ENCODE peak calls at places on chromosomes 4 and X, in five cellular contexts. One of them, this sample, is unnamed.

GRCh38 chr4:155952546-155952945 is 1.1 kb downstream of the CTSO start:
- DNase-seq in HepG2: no peak
- DNase-seq in K562: no peak
- DNase-seq in SK-N-SH: no peak
- DNase-seq in GM12878: no peak
- DNase-seq in this sample: no peak

GRCh38 chr4:187077749-187078148 is 354.1 kb upstream of the FAT1 start:
- DNase-seq in HepG2: no peak
- DNase-seq in K562: no peak
- DNase-seq in SK-N-SH: no peak
- DNase-seq in GM12878: no peak
- DNase-seq in this sample: no peak

GRCh38 chrX:1341531-1342179 is 5.1 kb downstream of the IL3RA start:
- DNase-seq in HepG2: no peak
- DNase-seq in K562: no peak
- DNase-seq in SK-N-SH: no peak
- DNase-seq in GM12878: no peak
- DNase-seq in this sample: no peak

GRCh38 chr4:16843831-16844508 is 54.5 kb downstream of the LDB2 start:
- DNase-seq in K562: no peak
- DNase-seq in HepG2: peak; percentile 20
- DNase-seq in GM12878: no peak
- DNase-seq in SK-N-SH: no peak
- DNase-seq in this sample: no peak

GRCh38 chrX:18390941-18391538 is 34.4 kb upstream of the CDKL5 start:
- DNase-seq in K562: peak; percentile 37
- DNase-seq in HepG2: peak; percentile 14
- DNase-seq in GM12878: peak; percentile 13
- DNase-seq in SK-N-SH: peak; percentile 69
- DNase-seq in this sample: peak; percentile 57

GRCh38 chrX:13669246-13669689 is 16.3 kb downstream of the TCEANC start:
- DNase-seq in SK-N-SH: no peak
- DNase-seq in HepG2: peak; percentile 52
- DNase-seq in K562: peak; percentile 49
- DNase-seq in GM12878: peak; percentile 89
- DNase-seq in this sample: peak; percentile 90

GRCh38 chr4:87152310-87153061 is 67.9 kb downstream of the KLHL8 start:
- DNase-seq in K562: no peak
- DNase-seq in HepG2: no peak
- DNase-seq in GM12878: no peak
- DNase-seq in SK-N-SH: no peak
- DNase-seq in this sample: no peak

GRCh38 chrX:47643926-47644325 is 6.4 kb downstream of the ELK1 start:
- DNase-seq in HepG2: no peak
- DNase-seq in GM12878: no peak
- DNase-seq in SK-N-SH: no peak
- DNase-seq in K562: no peak
- DNase-seq in this sample: no peak

GRCh38 chrX:110397904-110398303 is 39.3 kb downstream of the RTL9 start:
- DNase-seq in K562: no peak
- DNase-seq in HepG2: no peak
- DNase-seq in GM12878: no peak
- DNase-seq in SK-N-SH: no peak
- DNase-seq in this sample: no peak

GRCh38 chr4:81565137-81565870 is 93.6 kb upstream of the RASGEF1B start:
- DNase-seq in GM12878: no peak
- DNase-seq in K562: no peak
- DNase-seq in SK-N-SH: no peak
- DNase-seq in HepG2: no peak
- DNase-seq in this sample: no peak

GRCh38 chr4:43325220-43325967 is 432.9 kb downstream of the GRXCR1 start:
- DNase-seq in GM12878: peak; percentile 7
- DNase-seq in SK-N-SH: no peak
- DNase-seq in HepG2: no peak
- DNase-seq in K562: no peak
- DNase-seq in this sample: no peak

GRCh38 chr4:43331226-43332078 is 438.9 kb downstream of the GRXCR1 start:
- DNase-seq in GM12878: no peak
- DNase-seq in HepG2: no peak
- DNase-seq in K562: no peak
- DNase-seq in SK-N-SH: no peak
- DNase-seq in this sample: no peak

DNA sequence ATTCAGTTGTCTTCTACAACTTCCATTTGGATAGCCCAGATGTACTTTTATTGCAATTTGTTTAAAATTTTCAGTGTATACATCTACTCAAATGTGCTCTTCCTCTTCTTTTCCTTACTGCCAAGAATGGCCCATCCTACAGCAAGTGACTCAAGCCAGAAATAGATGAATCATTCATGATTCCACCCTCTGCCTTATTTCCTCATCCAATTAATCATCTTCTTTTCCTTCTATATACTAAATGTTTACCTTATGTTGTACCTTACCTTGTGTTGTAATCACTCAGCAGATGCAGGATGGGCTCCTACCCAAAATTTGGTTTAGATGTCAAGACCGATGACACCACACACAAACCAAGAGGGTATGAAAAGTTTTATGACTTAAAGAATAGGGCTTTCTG is 437.8 kb downstream of the GRXCR1 start:
- DNase-seq in SK-N-SH: no peak
- DNase-seq in K562: no peak
- DNase-seq in GM12878: no peak
- DNase-seq in HepG2: no peak
- DNase-seq in this sample: no peak
- TF ChIP-seq RAD21 in SK-N-SH: no peak
- TF ChIP-seq RAD21 in K562: no peak
- TF ChIP-seq RAD21 in GM12878: no peak
- TF ChIP-seq RAD21 in HepG2: no peak
- TF ChIP-seq RAD21 in this sample: no peak

DNA sequence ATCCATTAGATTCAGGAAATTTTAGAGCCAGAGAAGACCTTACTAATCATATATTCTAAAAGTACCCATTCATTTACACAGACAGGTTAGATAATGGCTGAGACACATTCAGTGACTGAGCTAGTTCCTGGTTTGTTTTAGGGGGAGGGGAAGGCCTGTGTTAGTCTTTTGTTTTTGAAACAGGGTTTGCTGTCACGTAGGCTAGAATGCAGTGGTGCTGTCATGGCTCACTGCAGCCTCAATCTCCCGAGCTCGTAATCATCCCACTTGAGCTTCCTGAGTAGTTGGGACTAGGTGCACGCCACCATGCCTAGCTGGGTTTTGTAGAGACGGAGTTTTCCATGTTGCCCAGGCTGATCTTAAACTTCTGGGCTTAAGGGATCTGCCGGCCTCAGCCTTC is 10.1 kb downstream of the RBPJ start:
- DNase-seq in SK-N-SH: no peak
- DNase-seq in HepG2: peak; percentile 21
- DNase-seq in GM12878: no peak
- DNase-seq in K562: no peak
- DNase-seq in this sample: no peak
- TF ChIP-seq ZBTB33 in SK-N-SH: no peak
- TF ChIP-seq ZBTB33 in HepG2: no peak
- TF ChIP-seq ZBTB33 in GM12878: no peak
- TF ChIP-seq ZBTB33 in K562: no peak
- TF ChIP-seq ZBTB33 in this sample: no peak

GRCh38 chr4:118981839-118982381 is 93.3 kb downstream of the SYNPO2 start:
- DNase-seq in HepG2: peak; percentile 56
- DNase-seq in GM12878: no peak
- DNase-seq in SK-N-SH: peak; percentile 73
- DNase-seq in K562: peak; percentile 48
- DNase-seq in this sample: peak; percentile 55
- H3K9ac ChIP-seq in HepG2: no peak overlapping the region
- H3K9ac ChIP-seq in GM12878: no peak overlapping the region
- H3K9ac ChIP-seq in SK-N-SH: no peak overlapping the region
- H3K9ac ChIP-seq in K562: no peak overlapping the region
- H3K9ac ChIP-seq in this sample: no peak overlapping the region

DNA sequence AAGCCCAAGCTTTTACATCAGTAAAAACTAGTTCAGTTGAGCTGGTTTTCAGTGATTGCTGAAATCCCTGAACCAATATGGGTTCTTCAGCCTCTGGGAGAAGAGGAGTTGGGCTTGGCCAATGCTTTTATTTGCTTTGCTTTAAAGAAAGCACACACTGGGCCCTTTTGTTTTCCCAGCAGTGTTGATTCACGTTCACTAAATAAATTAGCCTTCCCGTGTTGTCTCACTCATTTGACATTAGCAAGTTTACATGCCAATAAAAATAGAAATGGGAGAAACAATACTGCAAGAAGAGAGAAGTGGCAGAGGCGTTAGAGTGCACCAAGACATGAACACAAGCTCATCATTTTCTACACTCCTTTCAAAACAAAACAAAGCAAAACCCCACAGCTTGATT is 136.2 kb downstream of the SHROOM3 start:
- DNase-seq in K562: no peak
- DNase-seq in SK-N-SH: no peak
- DNase-seq in GM12878: no peak
- DNase-seq in HepG2: peak; percentile 70
- DNase-seq in this sample: no peak
- TF ChIP-seq RAD21 in K562: no peak
- TF ChIP-seq RAD21 in SK-N-SH: no peak
- TF ChIP-seq RAD21 in GM12878: no peak
- TF ChIP-seq RAD21 in HepG2: no peak
- TF ChIP-seq RAD21 in this sample: no peak

GRCh38 chr4:92305148-92305877 is 1.5 kb downstream of the GRID2 start:
- DNase-seq in HepG2: no peak
- DNase-seq in K562: no peak
- DNase-seq in GM12878: no peak
- DNase-seq in SK-N-SH: peak; percentile 85
- DNase-seq in this sample: peak; percentile 22
- TF ChIP-seq ZBTB33 in HepG2: no peak
- TF ChIP-seq ZBTB33 in K562: no peak
- TF ChIP-seq ZBTB33 in GM12878: no peak
- TF ChIP-seq ZBTB33 in SK-N-SH: no peak
- TF ChIP-seq ZBTB33 in this sample: no peak

DNA sequence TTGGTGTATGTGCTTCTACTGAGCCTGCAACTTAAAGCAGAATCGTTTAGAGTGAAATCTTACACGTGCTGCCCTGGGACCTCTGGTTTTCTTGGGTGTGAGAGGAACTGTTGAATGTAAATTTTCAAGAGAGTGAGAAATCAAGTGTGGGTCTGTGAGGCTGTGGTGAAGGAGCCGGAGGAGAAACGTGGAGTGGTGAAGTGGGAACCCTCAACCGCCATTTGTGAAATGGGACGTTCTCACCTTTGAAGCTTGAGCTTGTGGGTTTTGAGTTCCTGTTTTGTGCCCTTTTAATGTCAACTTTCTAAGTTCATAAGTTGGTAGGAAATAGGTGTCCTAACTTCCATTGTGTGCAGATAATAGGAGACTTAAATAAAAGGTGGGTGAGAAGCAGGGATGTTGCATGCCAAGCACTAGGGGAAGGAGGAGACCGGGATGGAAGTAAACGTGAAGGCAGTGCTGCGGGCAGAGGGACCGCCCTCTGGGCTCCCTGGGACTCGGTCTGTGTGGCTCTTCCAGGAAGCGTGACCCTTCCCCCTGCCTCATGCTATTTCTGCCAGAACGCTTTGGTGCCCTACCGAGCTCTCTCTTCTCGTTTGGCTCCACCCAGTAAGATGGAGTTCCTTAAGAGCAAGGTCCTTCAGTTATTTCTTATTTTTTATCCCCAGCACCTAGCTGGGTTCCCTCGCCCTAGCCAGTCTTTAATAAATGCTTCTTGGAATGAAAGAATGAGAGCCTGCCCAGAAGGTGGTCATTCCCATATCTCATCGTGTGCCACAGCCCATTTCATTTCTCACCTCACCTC is 56.0 kb downstream of the TMEM131L start:
- DNase-seq in HepG2: no peak
- DNase-seq in GM12878: peak; percentile 71
- DNase-seq in K562: no peak
- DNase-seq in SK-N-SH: no peak
- DNase-seq in this sample: no peak
- H3K9ac ChIP-seq in HepG2: no peak overlapping the region
- H3K9ac ChIP-seq in GM12878: peak overlapping the region; percentile 63
- H3K9ac ChIP-seq in K562: no peak overlapping the region
- H3K9ac ChIP-seq in SK-N-SH: no peak overlapping the region
- H3K9ac ChIP-seq in this sample: no peak overlapping the region